ENCODE peak calls at places on chromosomes 3 and 15, in six cellular contexts. S is GM12865; R is KG1; V is WTC11; E is CD4-positive, alpha-beta T cell; F is cardiac muscle cell. B is an unnamed sample.

GRCh38 chr3:133935843-133936825 is 40.5 kb upstream of the RAB6B start:
- DNase-seq in S (no peak), R (no peak), V (no peak), E (no peak), F (no peak), B (no peak)

GRCh38 chr3:116443096-116443793 is 2.0 kb downstream of the LSAMP start:
- DNase-seq in S (no peak), R (no peak), V (no peak), E (no peak), F (peak; percentile 8), B (no peak)

GRCh38 chr3:68017069-68017468 is 362.7 kb upstream of the SUCLG2 start:
- DNase-seq in S (peak; percentile 14), R (no peak), V (no peak), E (no peak), F (no peak), B (peak; percentile 56)

GRCh38 chr15:36465304-36465703 is 114.1 kb upstream of the CDIN1 start:
- DNase-seq in S (no peak), R (no peak), V (no peak), E (no peak), F (no peak), B (no peak)

GRCh38 chr3:152229692-152230091 is 39.0 kb upstream of the MBNL1 start:
- DNase-seq in S (no peak), R (no peak), V (no peak), E (no peak), F (no peak), B (no peak)

GRCh38 chr15:89486726-89487050 is 9.7 kb downstream of the RHCG start:
- DNase-seq in S (peak; percentile 35), R (no peak), V (peak; percentile 71), E (no peak), F (peak; percentile 15), B (peak; percentile 75)

GRCh38 chr3:139537325-139537724 is 2.2 kb downstream of the RBP1 start:
- DNase-seq in S (no peak), R (no peak), V (no peak), E (no peak), F (no peak), B (no peak)

GRCh38 chr3:98778852-98779379 is 15.8 kb downstream of the ST3GAL6 start:
- DNase-seq in S (no peak), R (no peak), V (no peak), E (no peak), F (peak; percentile 99), B (peak; percentile 14)

GRCh38 chr3:61192222-61192621 is 59.0 kb downstream of the FHIT start:
- DNase-seq in S (no peak), R (no peak), V (no peak), E (no peak), F (no peak), B (no peak)

GRCh38 chr3:184716652-184717607 is 5.1 kb upstream of the MAGEF1 start:
- DNase-seq in S (no peak), R (no peak), V (peak; percentile 39), E (no peak), F (peak; percentile 66), B (no peak)

GRCh38 chr3:28376424-28376823 is 27.8 kb upstream of the AZI2 start:
- DNase-seq in S (no peak), R (no peak), V (no peak), E (no peak), F (peak; percentile 96), B (no peak)

GRCh38 chr3:81886081-81886480 is 124.6 kb upstream of the GBE1 start:
- DNase-seq in S (no peak), R (no peak), V (no peak), E (no peak), F (no peak), B (no peak)

GRCh38 chr3:4350789-4351163 is 47.6 kb downstream of the SETMAR start:
- DNase-seq in S (peak; percentile 76), R (peak; percentile 32), V (no peak), E (peak; percentile 23), F (peak; percentile 91), B (peak; percentile 82)

GRCh38 chr15:47517737-47518136 is 199.6 kb upstream of the SEMA6D start:
- DNase-seq in S (no peak), R (no peak), V (no peak), E (no peak), F (peak; percentile 56), B (no peak)

GRCh38 chr3:36941162-36941561 is 3.7 kb downstream of the TRANK1 start:
- DNase-seq in S (no peak), R (no peak), V (no peak), E (no peak), F (no peak), B (no peak)

GRCh38 chr15:62972814-62973213 is 69.7 kb upstream of the TPM1 start:
- DNase-seq in S (no peak), R (no peak), V (no peak), E (no peak), F (peak; percentile 48), B (no peak)

GRCh38 chr3:72629191-72629611 is 219.0 kb downstream of the SHQ1 start:
- DNase-seq in S (peak; percentile 25), R (peak; percentile 17), V (no peak), E (no peak), F (peak; percentile 13), B (peak; percentile 69)

GRCh38 chr3:31762016-31762764 is 218.9 kb downstream of the OSBPL10 start:
- DNase-seq in S (no peak), R (no peak), V (no peak), E (no peak), F (no peak), B (no peak)

GRCh38 chr3:73461582-73461981 is 163.2 kb downstream of the PDZRN3 start:
- DNase-seq in S (no peak), R (no peak), V (no peak), E (no peak), F (peak; percentile 59), B (no peak)

GRCh38 chr3:10224794-10225660 is 23.2 kb upstream of the TATDN2 start:
- DNase-seq in S (peak; percentile 91), R (peak; percentile 48), V (peak; percentile 68), E (peak; percentile 48), F (peak; percentile 76), B (peak; percentile 85)

GRCh38 chr3:179811321-179812095 is 158.7 kb downstream of the USP13 start:
- DNase-seq in S (peak; percentile 78), R (peak; percentile 9), V (peak; percentile 44), E (no peak), F (peak; percentile 81), B (peak; percentile 89)

GRCh38 chr3:13824521-13825316 is 55.2 kb downstream of the WNT7A start:
- DNase-seq in S (no peak), R (no peak), V (no peak), E (no peak), F (no peak), B (no peak)

GRCh38 chr3:151935451-151935850 is 62.0 kb downstream of the SUCNR1 start:
- DNase-seq in S (no peak), R (no peak), V (no peak), E (no peak), F (no peak), B (no peak)

GRCh38 chr15:37076543-37076942 is 23.8 kb downstream of the MEIS2 start:
- DNase-seq in S (no peak), R (no peak), V (no peak), E (no peak), F (no peak), B (no peak)

GRCh38 chr3:17039579-17039978 is 154.8 kb downstream of the PLCL2 start:
- DNase-seq in S (no peak), R (no peak), V (no peak), E (no peak), F (peak; percentile 90), B (no peak)

GRCh38 chr3:113169876-113170452 is 41.4 kb upstream of the BOC start:
- DNase-seq in S (no peak), R (no peak), V (no peak), E (no peak), F (no peak), B (no peak)

GRCh38 chr3:160691962-160692361 is 15.0 kb downstream of the ARL14 start:
- DNase-seq in S (no peak), R (no peak), V (no peak), E (no peak), F (no peak), B (no peak)

GRCh38 chr15:50977157-50977556 is 68.7 kb downstream of the AP4E1 start:
- DNase-seq in S (no peak), R (no peak), V (no peak), E (no peak), F (peak; percentile 34), B (no peak)

GRCh38 chr15:60392986-60393811 is 4.6 kb downstream of the ANXA2 start:
- DNase-seq in S (no peak), R (no peak), V (no peak), E (no peak), F (peak; percentile 98), B (no peak)

GRCh38 chr15:77715051-77715450 is 82.3 kb upstream of the LINGO1 start:
- DNase-seq in S (no peak), R (no peak), V (no peak), E (no peak), F (no peak), B (no peak)

GRCh38 chr3:27632431-27633223 is 89.5 kb downstream of the EOMES start:
- DNase-seq in S (peak; percentile 67), R (no peak), V (peak; percentile 64), E (peak; percentile 39), F (peak; percentile 77), B (peak; percentile 58)

GRCh38 chr15:39616731-39617455 is 36.0 kb downstream of the THBS1 start:
- DNase-seq in S (no peak), R (no peak), V (no peak), E (no peak), F (no peak), B (no peak)

GRCh38 chr3:195900426-195901355 is 7.7 kb downstream of the TNK2 start:
- DNase-seq in S (peak; percentile 77), R (no peak), V (no peak), E (peak; percentile 16), F (peak; percentile 85), B (no peak)

GRCh38 chr15:93932164-93932776 is 299.1 kb upstream of the MCTP2 start:
- DNase-seq in S (peak; percentile 3), R (no peak), V (no peak), E (no peak), F (no peak), B (no peak)

GRCh38 chr15:78992416-78993256 is 47.8 kb upstream of the CTSH start:
- DNase-seq in S (no peak), R (no peak), V (no peak), E (no peak), F (peak; percentile 48), B (no peak)

GRCh38 chr3:4251412-4251811 is 51.8 kb upstream of the SETMAR start:
- DNase-seq in S (no peak), R (no peak), V (no peak), E (no peak), F (no peak), B (no peak)